ENCODE peak calls at places on chromosome 16, in ten cellular contexts. W is AG09319, C is left ventricle myocardium inferior, H is mesothelial cell of epicardium, N is glutamatergic neuron, V is dorsolateral prefrontal cortex, K is tibial nerve, B is AG04449, E is HL-60, U is esophagus squamous epithelium. Z is an unnamed sample.

GRCh38 chr16:31400191-31400590 is 7.1 kb downstream of the ITGAD start:
- DNase-seq in W (no peak), C (no peak), H (no peak), N (no peak), V (no peak), K (no peak), B (no peak), E (peak), U (no peak), Z (no peak)

GRCh38 chr16:27671410-27671809 is 121.5 kb downstream of the KATNIP start:
- DNase-seq in W (no peak), C (no peak), H (no peak), N (no peak), V (no peak), K (no peak), B (no peak), E (no peak), U (no peak), Z (no peak)

GRCh38 chr16:50273888-50274770 is 7.8 kb downstream of the ADCY7 start:
- DNase-seq in W (no peak), C (no peak), H (no peak), N (no peak), V (no peak), K (no peak), B (no peak), E (peak), U (no peak), Z (peak)

GRCh38 chr16:10080031-10080772 is 102.0 kb downstream of the GRIN2A start:
- DNase-seq in W (peak), C (peak), H (no peak), N (no peak), V (peak), K (no peak), B (no peak), E (no peak), U (no peak), Z (no peak)

GRCh38 chr16:17377360-17378324 is 93.1 kb downstream of the XYLT1 start:
- DNase-seq in W (no peak), C (no peak), H (no peak), N (no peak), V (no peak), K (no peak), B (no peak), E (no peak), U (no peak), Z (peak)

GRCh38 chr16:82694239-82694874 is 67.6 kb downstream of the CDH13 start:
- DNase-seq in W (no peak), C (no peak), H (no peak), N (no peak), V (no peak), K (no peak), B (peak), E (no peak), U (no peak), Z (no peak)

GRCh38 chr16:55444754-55445485 is 34.1 kb upstream of the MMP2 start:
- DNase-seq in W (no peak), C (peak), H (no peak), N (no peak), V (no peak), K (peak), B (no peak), E (peak), U (no peak), Z (peak)

GRCh38 chr16:76265434-76266045 is 11.7 kb upstream of the CNTNAP4 start:
- DNase-seq in W (no peak), C (no peak), H (peak), N (peak), V (no peak), K (no peak), B (no peak), E (peak), U (no peak), Z (no peak)

GRCh38 chr16:57084996-57085395 is 7.4 kb upstream of the CPNE2 start:
- DNase-seq in W (no peak), C (no peak), H (no peak), N (no peak), V (no peak), K (no peak), B (no peak), E (peak), U (no peak), Z (no peak)

GRCh38 chr16:87387942-87388817 is 4.0 kb upstream of the MAP1LC3B start:
- DNase-seq in W (peak), C (peak), H (peak), N (peak), V (peak), K (peak), B (peak), E (peak), U (peak), Z (peak)

GRCh38 chr16:66399031-66399430 is 28.1 kb upstream of the BEAN1 start:
- DNase-seq in W (no peak), C (no peak), H (no peak), N (no peak), V (no peak), K (no peak), B (no peak), E (no peak), U (no peak), Z (no peak)

GRCh38 chr16:24837969-24838368 is 7.8 kb upstream of the SLC5A11 start:
- DNase-seq in W (no peak), C (no peak), H (no peak), N (no peak), V (no peak), K (no peak), B (no peak), E (no peak), U (no peak), Z (no peak)

GRCh38 chr16:79801550-79802090 is 201.1 kb upstream of the MAF start:
- DNase-seq in W (no peak), C (no peak), H (no peak), N (no peak), V (no peak), K (no peak), B (no peak), E (no peak), U (no peak), Z (no peak)

GRCh38 chr16:49855822-49856740 is at the start of gene ZNF423:
- DNase-seq in W (no peak), C (no peak), H (peak), N (peak), V (no peak), K (no peak), B (no peak), E (no peak), U (no peak), Z (no peak)

GRCh38 chr16:27515874-27516353 is 33.8 kb downstream of the GTF3C1 start:
- DNase-seq in W (no peak), C (no peak), H (no peak), N (peak), V (no peak), K (no peak), B (no peak), E (no peak), U (no peak), Z (no peak)

GRCh38 chr16:81107506-81107905 is 11.3 kb upstream of the GCSH start:
- DNase-seq in W (no peak), C (no peak), H (no peak), N (no peak), V (no peak), K (no peak), B (no peak), E (no peak), U (no peak), Z (no peak)

GRCh38 chr16:28561557-28562187 is 8.0 kb downstream of the SGF29 start:
- DNase-seq in W (no peak), C (no peak), H (no peak), N (no peak), V (no peak), K (no peak), B (no peak), E (no peak), U (no peak), Z (no peak)

GRCh38 chr16:67257486-67258159 is 8.8 kb downstream of the SLC9A5 start:
- DNase-seq in W (no peak), C (no peak), H (no peak), N (no peak), V (no peak), K (no peak), B (no peak), E (no peak), U (no peak), Z (no peak)

GRCh38 chr16:8847623-8848022 is 21.2 kb downstream of the CARHSP1 start:
- DNase-seq in W (no peak), C (no peak), H (no peak), N (no peak), V (no peak), K (no peak), B (no peak), E (no peak), U (no peak), Z (no peak)

GRCh38 chr16:5349661-5350060 is 252.1 kb upstream of the EEF2KMT start:
- DNase-seq in W (no peak), C (no peak), H (no peak), N (no peak), V (no peak), K (no peak), B (no peak), E (no peak), U (no peak), Z (no peak)

GRCh38 chr16:65429504-65430149 is 307.8 kb upstream of the CDH11 start:
- DNase-seq in W (no peak), C (no peak), H (no peak), N (no peak), V (no peak), K (no peak), B (no peak), E (no peak), U (no peak), Z (no peak)

GRCh38 chr16:17397499-17397891 is 73.3 kb downstream of the XYLT1 start:
- DNase-seq in W (no peak), C (no peak), H (no peak), N (no peak), V (no peak), K (peak), B (no peak), E (no peak), U (no peak), Z (no peak)

GRCh38 chr16:87368029-87368765 is 15.4 kb downstream of the FBXO31 start:
- DNase-seq in W (no peak), C (no peak), H (no peak), N (no peak), V (no peak), K (no peak), B (no peak), E (no peak), U (no peak), Z (no peak)

GRCh38 chr16:10964891-10965326 is 20.5 kb downstream of the CLEC16A start:
- DNase-seq in W (no peak), C (no peak), H (no peak), N (no peak), V (no peak), K (no peak), B (no peak), E (no peak), U (no peak), Z (no peak)

GRCh38 chr16:30748634-30749445 is 615 bp downstream of the PHKG2 start:
- DNase-seq in W (no peak), C (no peak), H (no peak), N (peak), V (peak), K (no peak), B (no peak), E (no peak), U (no peak), Z (no peak)

GRCh38 chr16:14050297-14051027 is 20.7 kb upstream of the MRTFB start:
- DNase-seq in W (no peak), C (no peak), H (peak), N (no peak), V (no peak), K (no peak), B (no peak), E (no peak), U (no peak), Z (no peak)

GRCh38 chr16:15811778-15812750 is 44.8 kb downstream of the MYH11 start:
- DNase-seq in W (peak), C (no peak), H (no peak), N (peak), V (no peak), K (no peak), B (peak), E (no peak), U (no peak), Z (no peak)

GRCh38 chr16:57530531-57531252 is 5.7 kb downstream of the CCDC102A start:
- DNase-seq in W (no peak), C (no peak), H (peak), N (no peak), V (no peak), K (no peak), B (no peak), E (peak), U (no peak), Z (no peak)

DNA sequence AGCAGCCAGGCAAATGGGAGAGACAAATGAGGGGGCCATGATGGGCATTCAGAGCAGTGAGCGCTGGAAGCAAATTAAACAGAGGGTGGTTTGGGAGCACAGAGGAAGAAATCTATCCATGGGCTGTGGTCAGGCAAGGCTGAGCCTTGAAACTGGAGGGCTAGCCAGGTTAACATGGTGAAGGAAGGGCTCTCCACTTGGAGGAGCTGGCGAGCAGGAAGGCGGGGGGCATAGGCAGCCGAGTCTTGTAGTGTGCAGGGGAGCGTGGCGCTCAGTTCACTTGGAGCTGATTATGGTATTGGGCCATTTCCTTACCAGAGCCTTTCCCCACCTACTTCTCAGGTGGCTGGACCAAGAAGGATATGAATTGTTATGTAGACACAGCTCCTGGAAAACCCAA is 189.7 kb downstream of the SNX29 start:
- DNase-seq in W (no peak), C (no peak), H (no peak), N (no peak), V (no peak), K (no peak), B (no peak), E (no peak), U (no peak), Z (no peak)
- TF ChIP-seq CTCF in W (no peak), C (no peak), H (no peak), N (no peak), V (no peak), K (no peak), B (no peak), E (no peak), U (no peak), Z (no peak)

DNA sequence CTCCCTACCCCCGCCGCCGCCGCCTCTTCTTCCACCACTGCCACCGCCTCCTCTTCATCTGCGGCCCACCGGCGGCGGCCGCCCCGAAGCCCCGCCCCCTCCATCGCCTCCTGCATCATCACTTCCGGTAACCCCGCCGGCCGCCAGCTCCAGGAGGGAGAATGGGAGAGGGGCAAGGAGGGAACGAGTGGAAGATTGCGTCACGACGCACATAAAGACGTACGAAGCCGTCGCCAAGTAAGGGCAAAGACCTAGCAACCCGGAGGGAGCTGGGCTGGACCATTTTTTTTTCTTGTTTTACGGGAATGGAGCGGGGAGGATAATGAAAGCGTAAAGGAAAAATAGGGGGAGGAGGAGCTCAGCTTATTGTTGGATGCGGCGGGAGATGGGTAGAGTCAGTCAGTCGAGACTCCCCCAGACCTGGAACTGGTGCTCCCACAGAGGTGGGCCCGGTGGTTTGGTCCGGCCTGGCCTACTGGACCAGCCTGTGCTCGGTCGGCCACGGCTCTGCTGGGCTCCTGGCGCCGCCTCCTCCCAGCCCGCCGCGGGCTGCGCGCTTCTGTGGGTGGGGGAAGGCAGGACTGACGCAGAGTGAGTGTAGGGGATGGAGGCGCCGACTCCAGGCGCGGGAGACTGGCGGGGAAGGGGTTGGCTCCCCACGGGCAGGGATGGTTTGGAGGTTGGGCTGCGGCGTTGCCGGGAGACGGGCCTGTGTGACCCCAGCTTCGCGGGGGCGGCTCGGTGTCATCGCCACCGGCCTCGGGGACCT is at the start of the genes DCUN1D3 and LYRM1:
- DNase-seq in W (peak), C (peak), H (peak), N (peak), V (peak), K (peak), B (peak), E (peak), U (peak), Z (peak)
- TF ChIP-seq CTCF in W (no peak), C (no peak), H (no peak), N (no peak), V (no peak), K (no peak), B (no peak), E (no peak), U (no peak), Z (no peak)

DNA sequence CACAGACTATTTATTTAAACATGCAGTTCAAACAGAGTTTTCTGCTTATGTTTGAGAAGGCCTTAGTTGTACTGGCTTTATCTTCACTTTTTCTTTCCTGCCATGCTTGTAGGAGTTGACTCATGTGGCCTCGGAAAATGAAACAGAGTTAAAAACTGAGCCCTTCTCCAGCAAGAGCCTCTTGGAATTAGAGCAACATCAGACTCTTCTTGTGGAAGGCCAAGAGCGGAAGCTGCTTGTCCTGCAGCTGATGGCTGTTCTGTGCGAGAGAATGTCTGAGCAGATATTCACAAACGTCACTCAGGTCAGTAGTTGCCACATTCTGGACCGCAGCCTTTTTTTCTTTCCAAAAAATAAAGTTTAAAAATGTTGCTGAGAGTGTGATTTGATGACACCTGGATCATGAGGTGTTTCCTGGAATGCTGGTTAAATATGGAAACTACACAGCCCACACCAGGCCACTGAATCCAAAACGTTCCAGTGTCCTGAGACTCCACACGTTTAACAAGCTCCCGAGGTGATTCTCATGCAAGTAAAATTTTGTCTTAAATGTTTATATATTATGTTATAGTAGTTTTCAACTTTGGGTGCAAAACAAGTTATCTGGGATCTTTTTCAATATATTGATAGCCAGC is 65.9 kb downstream of the TANGO6 start:
- DNase-seq in W (no peak), C (no peak), H (no peak), N (no peak), V (no peak), K (no peak), B (no peak), E (no peak), U (no peak), Z (no peak)
- TF ChIP-seq CTCF in W (no peak), C (no peak), H (no peak), N (no peak), V (no peak), K (no peak), B (no peak), E (no peak), U (no peak), Z (no peak)

GRCh38 chr16:72009779-72010178 is 1.2 kb downstream of the DHODH start:
- DNase-seq in W (no peak), C (no peak), H (no peak), N (no peak), V (no peak), K (no peak), B (no peak), E (no peak), U (no peak), Z (no peak)

GRCh38 chr16:72013888-72014538 is 5.5 kb downstream of the DHODH start:
- DNase-seq in W (no peak), C (peak), H (no peak), N (no peak), V (no peak), K (no peak), B (no peak), E (no peak), U (no peak), Z (no peak)

GRCh38 chr16:72012607-72013006 is 4.1 kb downstream of the DHODH start:
- DNase-seq in W (no peak), C (no peak), H (no peak), N (no peak), V (no peak), K (no peak), B (no peak), E (no peak), U (no peak), Z (no peak)

GRCh38 chr16:72013389-72013788 is 4.8 kb downstream of the DHODH start:
- DNase-seq in W (no peak), C (peak), H (no peak), N (no peak), V (no peak), K (no peak), B (no peak), E (peak), U (no peak), Z (no peak)

GRCh38 chr16:72008424-72009216 is at the start of gene DHODH:
- DNase-seq in W (peak), C (peak), H (peak), N (peak), V (peak), K (peak), B (peak), E (peak), U (peak), Z (peak)
- TF ChIP-seq CTCF in W (no peak), C (peak), H (no peak), N (no peak), V (peak), K (no peak), B (no peak), E (no peak), U (no peak), Z (no peak)

DNA sequence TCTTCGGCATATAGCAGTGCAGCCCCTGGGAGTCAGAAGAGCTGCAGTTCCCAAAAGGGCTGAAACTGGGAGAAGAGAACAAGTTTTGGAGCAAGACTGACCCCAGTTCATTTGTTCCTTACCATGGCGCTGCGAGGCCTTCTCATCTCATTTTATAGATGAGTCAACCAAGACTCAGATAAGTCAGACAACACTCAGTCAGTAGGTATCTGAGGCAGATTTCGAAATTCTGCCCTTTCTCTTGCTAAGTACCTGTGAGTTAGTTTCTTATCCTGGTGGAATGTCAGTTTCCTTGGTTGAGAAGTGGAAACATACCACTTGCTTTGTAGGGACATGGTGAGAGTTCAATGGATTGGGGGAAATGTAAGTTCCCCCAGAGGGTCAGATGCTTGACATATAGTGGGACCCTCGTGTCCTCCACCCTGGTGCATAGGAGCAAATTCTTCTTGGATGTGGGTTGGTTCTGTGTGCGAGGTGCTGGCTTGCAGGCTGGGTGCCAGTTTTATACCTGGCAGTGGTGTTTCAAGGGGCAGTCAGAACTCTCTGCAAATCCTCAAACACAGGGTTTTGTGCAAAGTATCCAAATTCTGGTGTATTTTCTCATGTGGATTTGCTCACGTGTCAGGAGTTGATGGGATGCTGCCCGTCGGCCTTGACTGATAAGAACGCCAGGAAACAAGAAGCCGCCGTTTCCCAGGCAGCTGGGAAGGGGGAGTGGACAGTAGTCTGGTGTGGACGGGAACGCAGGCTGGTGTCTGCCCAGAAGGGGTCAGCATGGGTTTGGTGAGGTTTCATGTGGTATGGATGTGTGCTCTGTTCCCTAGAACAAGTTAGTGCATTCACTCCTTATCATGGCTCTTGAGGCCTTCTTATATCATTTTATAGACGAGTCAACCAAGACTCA is 61.1 kb upstream of the CIBAR2 start:
- DNase-seq in W (no peak), C (no peak), H (no peak), N (no peak), V (no peak), K (no peak), B (peak), E (no peak), U (no peak), Z (no peak)
- TF ChIP-seq CTCF in W (peak), C (no peak), H (no peak), N (no peak), V (no peak), K (no peak), B (peak), E (no peak), U (no peak), Z (no peak)

GRCh38 chr16:62208934-62209333 is 172.7 kb upstream of the CDH8 start:
- DNase-seq in W (no peak), C (no peak), H (no peak), N (no peak), V (no peak), K (no peak), B (no peak), E (no peak), U (no peak), Z (no peak)

GRCh38 chr16:62213763-62214162 is 177.5 kb upstream of the CDH8 start:
- DNase-seq in W (no peak), C (no peak), H (no peak), N (peak), V (no peak), K (no peak), B (no peak), E (no peak), U (no peak), Z (no peak)
- TF ChIP-seq CTCF in W (no peak), C (no peak), H (peak), N (peak), V (no peak), K (no peak), B (no peak), E (no peak), U (no peak), Z (no peak)

Z was measured in CD14-positive monocyte.